ENCODE peak calls at places on chromosomes 12 and 14, in five cellular contexts. Z is MCF 10A; X is activated CD8-positive, alpha-beta memory T cell treated with anti-CD3 and anti-CD28 coated beads for 48 hours; B is activated T-helper 1 cell treated with anti-CD3 and anti-CD28 coated beads, Interleukin-2, amount 50 U/mL, for 16 hours; O is HEK293T. P is an unnamed sample.

GRCh38 chr14:89340200-89340667 is 76.8 kb downstream of the FOXN3 start:
- DNase-seq in B (no peak), Z (peak; percentile 49), O (no peak), X (no peak), P (no peak)

GRCh38 chr14:52078093-52078492 is 9.2 kb upstream of the NID2 start:
- DNase-seq in O (no peak), X (no peak), B (no peak), Z (peak; percentile 54), P (no peak)

GRCh38 chr12:94670885-94671284 is 20.5 kb upstream of the TMCC3 start:
- DNase-seq in O (no peak), Z (no peak), B (no peak), X (no peak), P (no peak)

GRCh38 chr12:24505366-24506025 is 443.4 kb downstream of the BCAT1 start:
- DNase-seq in B (no peak), X (no peak), O (no peak), Z (no peak), P (no peak)

GRCh38 chr12:121673013-121673441 is 3.6 kb upstream of the MORN3 start:
- DNase-seq in B (no peak), Z (peak; percentile 85), O (no peak), X (no peak), P (no peak)

GRCh38 chr14:65972346-65972745 is 513.8 kb upstream of the CCDC196 start:
- DNase-seq in B (no peak), O (no peak), X (no peak), Z (no peak), P (no peak)

GRCh38 chr14:105292810-105293711 is 7.7 kb downstream of the BRF1 start:
- DNase-seq in X (no peak), O (no peak), B (no peak), Z (no peak), P (no peak)

GRCh38 chr12:52125499-52125900 is 46.0 kb downstream of the SMIM41 start:
- DNase-seq in B (no peak), X (no peak), O (peak; percentile 2), Z (no peak), P (no peak)

GRCh38 chr14:30193791-30194407 is 266.3 kb upstream of the PRKD1 start:
- DNase-seq in O (no peak), B (no peak), X (no peak), Z (peak; percentile 70), P (no peak)

GRCh38 chr14:89265229-89265628 is 151.8 kb downstream of the FOXN3 start:
- DNase-seq in B (no peak), Z (no peak), O (no peak), X (no peak), P (no peak)

GRCh38 chr12:106871477-106871876 is 84.2 kb upstream of the TMEM263 start:
- DNase-seq in Z (no peak), B (no peak), X (no peak), O (no peak), P (no peak)

GRCh38 chr14:61562321-61563161 is 132.8 kb upstream of the HIF1A start:
- DNase-seq in O (no peak), Z (peak; percentile 99), B (no peak), X (no peak), P (peak; percentile 96)

GRCh38 chr12:88424791-88425730 is 155.2 kb downstream of the KITLG start:
- DNase-seq in O (no peak), X (no peak), Z (no peak), B (no peak), P (no peak)

GRCh38 chr12:94867066-94867855 is 136.2 kb downstream of the NDUFA12 start:
- DNase-seq in B (no peak), X (no peak), Z (no peak), O (no peak), P (no peak)

GRCh38 chr12:49985981-49986380 is 13.2 kb downstream of the AQP6 start:
- DNase-seq in O (no peak), X (no peak), B (no peak), Z (no peak), P (no peak)

GRCh38 chr12:32671930-32672785 is 6.9 kb upstream of the DNM1L start:
- DNase-seq in O (peak; percentile 54), X (no peak), Z (peak; percentile 70), B (no peak), P (peak; percentile 46)

GRCh38 chr12:23674064-23674463 is 275.4 kb downstream of the SOX5 start:
- DNase-seq in Z (no peak), X (no peak), B (no peak), O (no peak), P (no peak)

GRCh38 chr12:111412007-111412829 is 6.5 kb downstream of the SH2B3 start:
- DNase-seq in O (no peak), X (no peak), Z (no peak), B (no peak), P (no peak)

GRCh38 chr12:69254046-69254445 is 14.7 kb downstream of the CPSF6 start:
- DNase-seq in X (no peak), B (no peak), O (peak; percentile 20), Z (peak; percentile 62), P (peak; percentile 33)

GRCh38 chr12:123532808-123533649 is 490 bp downstream of the RILPL1 start:
- DNase-seq in O (peak; percentile 55), X (no peak), Z (peak; percentile 36), B (no peak), P (no peak)

GRCh38 chr12:78494911-78495310 is 369.7 kb upstream of the SYT1 start:
- DNase-seq in X (no peak), Z (no peak), O (no peak), B (no peak), P (no peak)

GRCh38 chr14:50312734-50313054 is 570 bp downstream of the DMAC2L start:
- DNase-seq in O (no peak), B (no peak), Z (no peak), X (no peak), P (no peak)

GRCh38 chr14:64293976-64294671 is at the start of gene ESR2:
- DNase-seq in X (peak; percentile 1), B (no peak), O (peak; percentile 56), Z (no peak), P (no peak)

GRCh38 chr14:72254940-72255472 is 322.8 kb downstream of the RGS6 start:
- DNase-seq in B (no peak), X (no peak), Z (no peak), O (no peak), P (no peak)

GRCh38 chr12:106971065-106971464 is 15.4 kb downstream of the TMEM263 start:
- DNase-seq in Z (no peak), X (no peak), O (no peak), B (no peak), P (no peak)

GRCh38 chr12:56126732-56127239 is 1.3 kb upstream of the ESYT1 start:
- DNase-seq in O (no peak), Z (no peak), X (no peak), B (no peak), P (no peak)

GRCh38 chr14:38964630-38965029 is 138.4 kb downstream of the SEC23A start:
- DNase-seq in Z (peak; percentile 8), B (no peak), O (no peak), X (no peak), P (no peak)

GRCh38 chr12:2076196-2076570 is 23.4 kb downstream of the CACNA1C start:
- DNase-seq in X (no peak), O (no peak), Z (no peak), B (no peak), P (no peak)

GRCh38 chr14:95477411-95478089 is 38.9 kb downstream of the SYNE3 start:
- DNase-seq in B (no peak), Z (no peak), O (no peak), X (no peak), P (no peak)

GRCh38 chr12:237026-237815 is 23.3 kb upstream of the SLC6A12 start:
- DNase-seq in X (no peak), O (no peak), B (no peak), Z (no peak), P (no peak)

GRCh38 chr12:131005161-131006035 is 51.7 kb downstream of the ADGRD1 start:
- DNase-seq in Z (no peak), B (no peak), X (no peak), O (no peak), P (no peak)

P was measured in HCT116.